ENCODE peak calls at places on chromosomes 1 and 21, in seven cellular contexts. One of them, this sample, is unnamed. For H3K9me3 and H3K4me1, the result is how much of the 10 kb centered on the place peaks cover.

GRCh38 chr1:110336300-110337039 is 2.7 kb upstream of the RBM15 start:
- DNase-seq in tibial nerve: no peak
- DNase-seq in ascending aorta: no peak
- DNase-seq in hepatocyte: no peak
- DNase-seq in heart left ventricle: peak
- DNase-seq in neural progenitor cell: no peak
- DNase-seq in cardiac muscle cell: no peak
- DNase-seq in this sample: no peak

GRCh38 chr1:91165033-91165654 is 143.3 kb upstream of the ZNF644 start:
- DNase-seq in cardiac muscle cell: peak
- DNase-seq in neural progenitor cell: peak
- DNase-seq in ascending aorta: peak
- DNase-seq in hepatocyte: peak
- DNase-seq in tibial nerve: peak
- DNase-seq in heart left ventricle: peak
- DNase-seq in this sample: peak

GRCh38 chr1:55249646-55250398 is 34.7 kb upstream of the USP24 start:
- DNase-seq in heart left ventricle: no peak
- DNase-seq in hepatocyte: no peak
- DNase-seq in cardiac muscle cell: no peak
- DNase-seq in neural progenitor cell: no peak
- DNase-seq in ascending aorta: no peak
- DNase-seq in tibial nerve: no peak
- DNase-seq in this sample: no peak

GRCh38 chr1:218869276-218869675 is 304.4 kb upstream of the LYPLAL1 start:
- DNase-seq in neural progenitor cell: no peak
- DNase-seq in hepatocyte: no peak
- DNase-seq in heart left ventricle: no peak
- DNase-seq in cardiac muscle cell: no peak
- DNase-seq in ascending aorta: no peak
- DNase-seq in tibial nerve: no peak
- DNase-seq in this sample: no peak

GRCh38 chr1:95375201-95375600 is 141.2 kb downstream of the RWDD3 start:
- DNase-seq in heart left ventricle: no peak
- DNase-seq in ascending aorta: no peak
- DNase-seq in cardiac muscle cell: no peak
- DNase-seq in neural progenitor cell: no peak
- DNase-seq in hepatocyte: no peak
- DNase-seq in tibial nerve: no peak
- DNase-seq in this sample: no peak

GRCh38 chr21:28669978-28670377 is 322.7 kb downstream of the LTN1 start:
- DNase-seq in ascending aorta: no peak
- DNase-seq in heart left ventricle: no peak
- DNase-seq in hepatocyte: no peak
- DNase-seq in neural progenitor cell: no peak
- DNase-seq in cardiac muscle cell: no peak
- DNase-seq in tibial nerve: no peak
- DNase-seq in this sample: no peak

GRCh38 chr1:171434717-171435346 is 50.5 kb upstream of the PRRC2C start:
- DNase-seq in tibial nerve: no peak
- DNase-seq in hepatocyte: peak
- DNase-seq in heart left ventricle: no peak
- DNase-seq in ascending aorta: peak
- DNase-seq in cardiac muscle cell: peak
- DNase-seq in neural progenitor cell: no peak
- DNase-seq in this sample: no peak

GRCh38 chr1:94799201-94799600 is 21.0 kb upstream of the SLC44A3 start:
- DNase-seq in heart left ventricle: no peak
- DNase-seq in hepatocyte: no peak
- DNase-seq in neural progenitor cell: no peak
- DNase-seq in tibial nerve: no peak
- DNase-seq in ascending aorta: no peak
- DNase-seq in cardiac muscle cell: no peak
- DNase-seq in this sample: no peak

GRCh38 chr1:81702903-81703302 is 97.8 kb upstream of the ADGRL2 start:
- DNase-seq in heart left ventricle: no peak
- DNase-seq in tibial nerve: no peak
- DNase-seq in ascending aorta: no peak
- DNase-seq in hepatocyte: no peak
- DNase-seq in neural progenitor cell: no peak
- DNase-seq in cardiac muscle cell: peak
- DNase-seq in this sample: no peak

GRCh38 chr1:201229771-201230635 is 39.4 kb downstream of the IGFN1 start:
- DNase-seq in neural progenitor cell: no peak
- DNase-seq in tibial nerve: no peak
- DNase-seq in cardiac muscle cell: peak
- DNase-seq in heart left ventricle: no peak
- DNase-seq in ascending aorta: no peak
- DNase-seq in hepatocyte: peak
- DNase-seq in this sample: no peak

GRCh38 chr1:152410599-152410998 is 3.5 kb downstream of the CRNN start:
- DNase-seq in cardiac muscle cell: peak
- DNase-seq in ascending aorta: no peak
- DNase-seq in tibial nerve: no peak
- DNase-seq in neural progenitor cell: no peak
- DNase-seq in hepatocyte: no peak
- DNase-seq in heart left ventricle: no peak
- DNase-seq in this sample: no peak
- H3K9me3 ChIP-seq in cardiac muscle cell: under half
- H3K9me3 ChIP-seq in ascending aorta: under half
- H3K9me3 ChIP-seq in tibial nerve: under half
- H3K9me3 ChIP-seq in neural progenitor cell: under half
- H3K9me3 ChIP-seq in hepatocyte: under half
- H3K9me3 ChIP-seq in heart left ventricle: under half
- H3K9me3 ChIP-seq in this sample: under half

GRCh38 chr1:160354388-160354985 is 11.3 kb downstream of the NCSTN start:
- DNase-seq in hepatocyte: peak
- DNase-seq in ascending aorta: no peak
- DNase-seq in neural progenitor cell: peak
- DNase-seq in tibial nerve: no peak
- DNase-seq in cardiac muscle cell: peak
- DNase-seq in heart left ventricle: no peak
- DNase-seq in this sample: no peak
- TF ChIP-seq CTCF in hepatocyte: peak
- TF ChIP-seq CTCF in ascending aorta: no peak
- TF ChIP-seq CTCF in neural progenitor cell: peak
- TF ChIP-seq CTCF in tibial nerve: peak
- TF ChIP-seq CTCF in cardiac muscle cell: peak
- TF ChIP-seq CTCF in heart left ventricle: peak
- TF ChIP-seq CTCF in this sample: peak

GRCh38 chr1:70436617-70437236 is 25.7 kb downstream of the CTH start:
- DNase-seq in tibial nerve: no peak
- DNase-seq in hepatocyte: no peak
- DNase-seq in ascending aorta: no peak
- DNase-seq in heart left ventricle: no peak
- DNase-seq in neural progenitor cell: no peak
- DNase-seq in cardiac muscle cell: peak
- DNase-seq in this sample: no peak
- H3K4me1 ChIP-seq in tibial nerve: under half
- H3K4me1 ChIP-seq in hepatocyte: under half
- H3K4me1 ChIP-seq in ascending aorta: under half
- H3K4me1 ChIP-seq in heart left ventricle: under half
- H3K4me1 ChIP-seq in neural progenitor cell: under half
- H3K4me1 ChIP-seq in cardiac muscle cell: under half
- H3K4me1 ChIP-seq in this sample: under half

DNA sequence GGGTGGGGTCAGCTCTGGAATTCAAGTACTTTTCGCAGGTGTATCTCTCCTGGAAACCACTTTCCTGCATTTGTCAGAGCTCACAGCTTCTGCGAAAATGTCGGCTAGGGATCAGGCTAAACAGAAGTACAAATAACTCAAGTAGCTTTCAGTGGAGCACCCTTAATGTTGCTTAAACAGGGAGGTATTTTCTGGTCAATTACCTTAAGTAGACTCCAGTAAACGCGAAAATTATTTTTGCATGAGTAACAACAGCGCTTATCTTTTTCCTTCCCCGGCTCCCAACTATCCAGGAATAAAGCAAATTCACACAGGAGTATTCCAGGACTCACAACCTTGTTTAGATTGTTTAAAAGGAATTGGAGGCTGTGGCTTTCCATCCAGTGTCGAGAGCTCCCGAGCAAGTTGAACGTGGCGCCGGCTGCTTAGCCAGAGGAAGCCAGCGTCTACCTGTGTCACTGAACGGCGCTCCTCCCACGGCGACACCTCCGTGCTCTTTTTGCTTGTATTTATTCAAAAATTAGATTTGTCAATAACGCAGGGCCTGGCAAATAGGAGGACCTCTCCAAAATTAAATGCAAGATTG is 7.3 kb upstream of the SIM2 start:
- DNase-seq in hepatocyte: no peak
- DNase-seq in heart left ventricle: no peak
- DNase-seq in neural progenitor cell: peak
- DNase-seq in tibial nerve: no peak
- DNase-seq in cardiac muscle cell: no peak
- DNase-seq in ascending aorta: no peak
- DNase-seq in this sample: no peak
- H3K9me3 ChIP-seq in hepatocyte: under half
- H3K9me3 ChIP-seq in heart left ventricle: under half
- H3K9me3 ChIP-seq in neural progenitor cell: under half
- H3K9me3 ChIP-seq in tibial nerve: under half
- H3K9me3 ChIP-seq in cardiac muscle cell: under half
- H3K9me3 ChIP-seq in ascending aorta: under half
- H3K9me3 ChIP-seq in this sample: under half

DNA sequence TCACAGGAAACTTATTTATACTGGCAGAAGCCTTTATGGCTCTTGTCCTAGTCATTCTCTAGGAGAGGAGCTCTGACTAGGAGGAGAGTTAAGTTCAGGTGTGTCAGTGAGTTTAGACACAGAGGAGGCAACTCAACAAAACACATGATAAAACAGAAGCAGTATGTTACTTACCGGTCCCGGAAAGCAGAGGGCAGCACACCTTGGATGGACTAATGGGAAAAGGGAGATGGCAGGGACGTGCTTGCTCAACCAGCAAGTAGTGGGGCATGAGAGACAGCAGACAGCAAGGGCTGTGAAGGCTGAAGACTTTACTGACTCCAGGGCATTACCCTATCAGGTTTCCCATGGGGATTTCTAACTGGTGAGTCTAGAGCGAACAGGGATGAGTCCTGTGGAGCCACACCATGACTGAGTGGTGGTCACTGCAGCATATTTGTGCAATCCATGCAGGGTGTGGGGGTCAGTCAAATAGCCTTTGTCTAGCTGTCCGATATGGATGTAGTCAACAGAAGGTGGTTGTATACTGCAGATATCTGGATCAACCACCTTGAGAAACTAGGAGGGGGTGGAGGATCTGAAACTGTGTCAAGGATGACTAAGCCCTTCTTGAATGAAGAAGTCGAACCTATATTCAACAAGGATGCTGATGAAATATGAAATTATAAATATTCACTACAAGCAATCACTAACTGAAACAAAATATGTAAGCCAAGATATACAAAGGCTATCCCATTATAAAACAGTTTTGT is 596.3 kb upstream of the CHRM3 start:
- DNase-seq in heart left ventricle: no peak
- DNase-seq in tibial nerve: no peak
- DNase-seq in ascending aorta: no peak
- DNase-seq in neural progenitor cell: no peak
- DNase-seq in cardiac muscle cell: no peak
- DNase-seq in hepatocyte: no peak
- DNase-seq in this sample: no peak
- TF ChIP-seq CTCF in heart left ventricle: no peak
- TF ChIP-seq CTCF in tibial nerve: no peak
- TF ChIP-seq CTCF in ascending aorta: no peak
- TF ChIP-seq CTCF in neural progenitor cell: peak
- TF ChIP-seq CTCF in cardiac muscle cell: no peak
- TF ChIP-seq CTCF in hepatocyte: no peak
- TF ChIP-seq CTCF in this sample: no peak

DNA sequence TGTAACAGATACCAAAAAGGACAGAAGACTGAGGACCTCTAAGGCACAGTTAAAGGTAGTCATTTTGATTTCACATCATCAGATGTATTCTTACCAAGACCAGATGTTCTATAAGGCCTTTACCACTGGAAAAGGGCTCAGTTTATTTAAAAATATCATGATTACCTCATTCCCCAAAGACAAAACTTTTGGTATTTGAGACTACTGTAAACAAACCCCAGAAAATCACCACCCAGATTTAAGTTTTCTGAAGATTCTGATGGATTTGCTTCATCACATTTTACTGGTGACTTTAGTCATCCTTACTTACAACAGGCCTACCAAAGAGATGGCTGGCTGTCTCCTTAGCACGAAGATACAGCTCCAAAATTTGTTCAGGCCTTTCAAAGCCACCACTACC is 8.3 kb downstream of the ENAH start:
- DNase-seq in tibial nerve: no peak
- DNase-seq in hepatocyte: no peak
- DNase-seq in neural progenitor cell: no peak
- DNase-seq in ascending aorta: no peak
- DNase-seq in cardiac muscle cell: no peak
- DNase-seq in heart left ventricle: no peak
- DNase-seq in this sample: no peak
- H3K4me1 ChIP-seq in tibial nerve: under half
- H3K4me1 ChIP-seq in hepatocyte: under half
- H3K4me1 ChIP-seq in neural progenitor cell: under half
- H3K4me1 ChIP-seq in ascending aorta: under half
- H3K4me1 ChIP-seq in cardiac muscle cell: under half
- H3K4me1 ChIP-seq in heart left ventricle: under half
- H3K4me1 ChIP-seq in this sample: half or more

DNA sequence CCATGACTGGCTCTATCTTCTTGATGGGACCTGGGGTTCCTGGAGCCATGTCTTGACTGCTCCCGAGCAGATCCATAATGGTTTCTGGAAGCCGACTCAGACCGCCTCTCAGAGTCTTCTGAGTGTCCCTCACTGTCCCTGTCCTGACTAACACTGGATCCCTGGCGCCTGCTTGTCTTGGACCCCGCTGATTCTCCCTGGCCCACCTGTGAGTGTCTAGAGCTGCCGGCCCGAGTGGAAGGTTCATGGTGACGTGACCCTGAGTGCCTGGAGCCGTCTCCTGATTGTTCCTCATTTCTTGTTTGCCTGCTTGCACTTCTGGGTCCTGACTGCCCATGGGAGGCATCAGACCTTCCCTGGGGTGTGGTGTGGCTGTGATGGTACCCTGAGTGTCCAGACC is 15.1 kb downstream of the FLG start:
- DNase-seq in ascending aorta: no peak
- DNase-seq in tibial nerve: no peak
- DNase-seq in hepatocyte: no peak
- DNase-seq in cardiac muscle cell: no peak
- DNase-seq in neural progenitor cell: no peak
- DNase-seq in heart left ventricle: no peak
- DNase-seq in this sample: no peak
- H3K9me3 ChIP-seq in ascending aorta: under half
- H3K9me3 ChIP-seq in tibial nerve: under half
- H3K9me3 ChIP-seq in hepatocyte: under half
- H3K9me3 ChIP-seq in cardiac muscle cell: under half
- H3K9me3 ChIP-seq in neural progenitor cell: under half
- H3K9me3 ChIP-seq in heart left ventricle: under half
- H3K9me3 ChIP-seq in this sample: under half

DNA sequence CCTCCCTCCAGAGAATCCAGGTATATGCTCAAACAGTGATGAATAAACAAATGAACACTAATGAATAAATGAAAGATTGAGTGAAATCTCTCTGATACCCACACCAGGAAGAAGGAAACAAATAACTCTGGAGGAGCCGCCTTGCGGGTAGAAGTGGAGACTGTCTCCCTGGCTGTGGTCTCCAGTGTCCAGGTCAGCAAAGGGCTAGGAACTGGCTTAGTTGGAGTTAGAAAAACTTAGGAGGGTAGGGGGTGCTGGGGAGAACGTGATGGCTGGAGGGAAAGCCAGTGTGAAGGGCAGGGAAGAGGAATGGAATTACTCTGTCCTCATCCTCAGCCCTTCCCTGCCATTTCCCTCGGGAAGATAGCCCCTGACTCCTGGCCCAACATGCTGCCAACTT is 537 bp downstream of the RHBDL2 start:
- DNase-seq in neural progenitor cell: no peak
- DNase-seq in heart left ventricle: no peak
- DNase-seq in ascending aorta: no peak
- DNase-seq in tibial nerve: no peak
- DNase-seq in cardiac muscle cell: no peak
- DNase-seq in hepatocyte: no peak
- DNase-seq in this sample: no peak
- TF ChIP-seq CTCF in neural progenitor cell: no peak
- TF ChIP-seq CTCF in heart left ventricle: no peak
- TF ChIP-seq CTCF in ascending aorta: no peak
- TF ChIP-seq CTCF in tibial nerve: no peak
- TF ChIP-seq CTCF in cardiac muscle cell: no peak
- TF ChIP-seq CTCF in hepatocyte: no peak
- TF ChIP-seq CTCF in this sample: no peak